ENCODE peak calls at places on chromosome 6, in nine cellular contexts. I is stimulated activated CD4-positive, alpha-beta T cell treated with anti-CD3 and anti-CD28 coated beads, Interleukin-12 subunit alpha, Interleukin-12 subunit beta, amount 100 ng/mL, for 4 hours; L is Caco-2; X is iris pigment epithelial cell; R is NCI-H774; N is GM10248; M is T-helper 17 cell; G is SK-N-DZ; K is HT1080. V is an unnamed sample.

GRCh38 chr6:39882567-39882953 is 51.7 kb downstream of the MOCS1 start:
- DNase-seq in I (no peak), N (no peak), K (peak; percentile 83), R (no peak), M (no peak), X (peak; percentile 91), L (no peak), G (no peak), V (no peak)

GRCh38 chr6:42453649-42454427 is 2.1 kb upstream of the TRERF1 start:
- DNase-seq in I (no peak), K (no peak), G (peak; percentile 17), R (peak; percentile 52), X (peak; percentile 47), L (no peak), M (no peak), N (peak; percentile 50), V (peak; percentile 43)

GRCh38 chr6:47157653-47158219 is 115.6 kb upstream of the ADGRF1 start:
- DNase-seq in N (no peak), M (no peak), I (no peak), R (no peak), L (no peak), K (no peak), G (no peak), X (no peak), V (no peak)

GRCh38 chr6:23244300-23244699 is 674.9 kb downstream of the HDGFL1 start:
- DNase-seq in I (no peak), K (peak; percentile 60), N (no peak), G (no peak), X (peak; percentile 91), L (no peak), M (no peak), R (no peak), V (no peak)

GRCh38 chr6:109292420-109292819 is 89.8 kb downstream of the CD164 start:
- DNase-seq in K (no peak), M (no peak), L (no peak), X (no peak), R (no peak), I (no peak), G (peak; percentile 29), N (no peak), V (no peak)

GRCh38 chr6:2203264-2203663 is 42.1 kb downstream of the GMDS start:
- DNase-seq in L (no peak), N (no peak), K (no peak), R (no peak), I (no peak), X (no peak), M (no peak), G (no peak), V (no peak)

GRCh38 chr6:35040398-35040797 is 100.7 kb downstream of the TCP11 start:
- DNase-seq in X (no peak), M (no peak), K (no peak), N (no peak), G (no peak), R (no peak), L (no peak), I (no peak), V (no peak)

GRCh38 chr6:36976509-36976908 is 9.5 kb downstream of the MTCH1 start:
- DNase-seq in L (no peak), R (no peak), I (no peak), G (no peak), N (no peak), M (no peak), X (no peak), K (no peak), V (no peak)

GRCh38 chr6:89122625-89123024 is 4.8 kb upstream of the SRSF12 start:
- DNase-seq in L (no peak), K (no peak), N (peak; percentile 48), G (peak; percentile 37), R (peak; percentile 28), M (no peak), I (no peak), X (peak; percentile 53), V (peak; percentile 57)

GRCh38 chr6:101741474-101742171 is 348.1 kb downstream of the GRIK2 start:
- DNase-seq in K (no peak), M (no peak), R (peak; percentile 36), N (no peak), I (no peak), L (no peak), X (no peak), G (no peak), V (no peak)